ENCODE peak calls at places on chromosomes 13 and 19, in ten cellular contexts. One of them, this sample, is unnamed.

GRCh38 chr19:34664870-34665269 is 12.1 kb downstream of the SCGB2B2 start:
- DNase-seq in CD4-positive, alpha-beta T cell: no peak
- DNase-seq in NCI-H1092: no peak
- DNase-seq in stimulated activated CD8-positive, alpha-beta memory T cell treated with anti-CD3 and anti-CD28 coated beads, Interleukin-4, amount 100 ng/mL, for 4 hours: no peak
- DNase-seq in ascending aorta: no peak
- DNase-seq in activated T-cell treated with anti-CD3 and anti-CD28 coated beads for 1 hour: no peak
- DNase-seq in GM23248: no peak
- DNase-seq in HTR-8/SVneo: no peak
- DNase-seq in ELF-1: no peak
- DNase-seq in ecto neural progenitor cell: no peak
- DNase-seq in this sample: no peak

GRCh38 chr19:29084266-29084665 is 128.7 kb downstream of the UQCRFS1 start:
- DNase-seq in stimulated activated CD8-positive, alpha-beta memory T cell treated with anti-CD3 and anti-CD28 coated beads, Interleukin-4, amount 100 ng/mL, for 4 hours: no peak
- DNase-seq in ELF-1: peak; percentile 50
- DNase-seq in ecto neural progenitor cell: no peak
- DNase-seq in GM23248: peak; percentile 62
- DNase-seq in CD4-positive, alpha-beta T cell: no peak
- DNase-seq in ascending aorta: no peak
- DNase-seq in HTR-8/SVneo: peak; percentile 13
- DNase-seq in NCI-H1092: no peak
- DNase-seq in activated T-cell treated with anti-CD3 and anti-CD28 coated beads for 1 hour: no peak
- DNase-seq in this sample: no peak

GRCh38 chr13:114258589-114258988 is 22.8 kb upstream of the UPF3A start:
- DNase-seq in activated T-cell treated with anti-CD3 and anti-CD28 coated beads for 1 hour: no peak
- DNase-seq in GM23248: no peak
- DNase-seq in HTR-8/SVneo: no peak
- DNase-seq in NCI-H1092: peak; percentile 29
- DNase-seq in ELF-1: no peak
- DNase-seq in CD4-positive, alpha-beta T cell: no peak
- DNase-seq in ecto neural progenitor cell: no peak
- DNase-seq in ascending aorta: no peak
- DNase-seq in stimulated activated CD8-positive, alpha-beta memory T cell treated with anti-CD3 and anti-CD28 coated beads, Interleukin-4, amount 100 ng/mL, for 4 hours: no peak
- DNase-seq in this sample: no peak

GRCh38 chr13:94481966-94482365 is 2.5 kb upstream of the DCT start:
- DNase-seq in HTR-8/SVneo: no peak
- DNase-seq in stimulated activated CD8-positive, alpha-beta memory T cell treated with anti-CD3 and anti-CD28 coated beads, Interleukin-4, amount 100 ng/mL, for 4 hours: no peak
- DNase-seq in ELF-1: no peak
- DNase-seq in CD4-positive, alpha-beta T cell: no peak
- DNase-seq in activated T-cell treated with anti-CD3 and anti-CD28 coated beads for 1 hour: no peak
- DNase-seq in ecto neural progenitor cell: no peak
- DNase-seq in ascending aorta: no peak
- DNase-seq in GM23248: peak; percentile 90
- DNase-seq in NCI-H1092: no peak
- DNase-seq in this sample: no peak

GRCh38 chr19:1503089-1503924 is 9.5 kb downstream of the ADAMTSL5 start:
- DNase-seq in ecto neural progenitor cell: peak; percentile 81
- DNase-seq in HTR-8/SVneo: no peak
- DNase-seq in activated T-cell treated with anti-CD3 and anti-CD28 coated beads for 1 hour: peak; percentile 59
- DNase-seq in ELF-1: peak; percentile 74
- DNase-seq in stimulated activated CD8-positive, alpha-beta memory T cell treated with anti-CD3 and anti-CD28 coated beads, Interleukin-4, amount 100 ng/mL, for 4 hours: peak; percentile 33
- DNase-seq in CD4-positive, alpha-beta T cell: peak; percentile 54
- DNase-seq in NCI-H1092: no peak
- DNase-seq in ascending aorta: no peak
- DNase-seq in GM23248: peak; percentile 74
- DNase-seq in this sample: no peak

GRCh38 chr13:114313061-114313860 is 1.0 kb upstream of the CHAMP1 start:
- DNase-seq in NCI-H1092: no peak
- DNase-seq in activated T-cell treated with anti-CD3 and anti-CD28 coated beads for 1 hour: no peak
- DNase-seq in stimulated activated CD8-positive, alpha-beta memory T cell treated with anti-CD3 and anti-CD28 coated beads, Interleukin-4, amount 100 ng/mL, for 4 hours: no peak
- DNase-seq in CD4-positive, alpha-beta T cell: no peak
- DNase-seq in GM23248: peak; percentile 41
- DNase-seq in ELF-1: peak; percentile 8
- DNase-seq in HTR-8/SVneo: no peak
- DNase-seq in ecto neural progenitor cell: no peak
- DNase-seq in ascending aorta: no peak
- DNase-seq in this sample: no peak

GRCh38 chr19:5913739-5914357 is at the start of gene CAPS:
- DNase-seq in ecto neural progenitor cell: no peak
- DNase-seq in GM23248: peak; percentile 88
- DNase-seq in ELF-1: no peak
- DNase-seq in CD4-positive, alpha-beta T cell: no peak
- DNase-seq in stimulated activated CD8-positive, alpha-beta memory T cell treated with anti-CD3 and anti-CD28 coated beads, Interleukin-4, amount 100 ng/mL, for 4 hours: no peak
- DNase-seq in ascending aorta: no peak
- DNase-seq in activated T-cell treated with anti-CD3 and anti-CD28 coated beads for 1 hour: no peak
- DNase-seq in NCI-H1092: no peak
- DNase-seq in HTR-8/SVneo: no peak
- DNase-seq in this sample: no peak

GRCh38 chr13:80862466-80862865 is 521.5 kb upstream of the SPRY2 start:
- DNase-seq in HTR-8/SVneo: no peak
- DNase-seq in ascending aorta: no peak
- DNase-seq in CD4-positive, alpha-beta T cell: no peak
- DNase-seq in GM23248: no peak
- DNase-seq in ecto neural progenitor cell: no peak
- DNase-seq in activated T-cell treated with anti-CD3 and anti-CD28 coated beads for 1 hour: no peak
- DNase-seq in ELF-1: no peak
- DNase-seq in stimulated activated CD8-positive, alpha-beta memory T cell treated with anti-CD3 and anti-CD28 coated beads, Interleukin-4, amount 100 ng/mL, for 4 hours: no peak
- DNase-seq in NCI-H1092: no peak
- DNase-seq in this sample: peak; percentile 35

GRCh38 chr19:2561895-2562294 is 86.0 kb downstream of the GADD45B start:
- DNase-seq in NCI-H1092: no peak
- DNase-seq in activated T-cell treated with anti-CD3 and anti-CD28 coated beads for 1 hour: peak; percentile 49
- DNase-seq in HTR-8/SVneo: no peak
- DNase-seq in ascending aorta: no peak
- DNase-seq in ELF-1: peak; percentile 50
- DNase-seq in CD4-positive, alpha-beta T cell: peak; percentile 59
- DNase-seq in ecto neural progenitor cell: no peak
- DNase-seq in stimulated activated CD8-positive, alpha-beta memory T cell treated with anti-CD3 and anti-CD28 coated beads, Interleukin-4, amount 100 ng/mL, for 4 hours: peak; percentile 37
- DNase-seq in GM23248: no peak
- DNase-seq in this sample: no peak

GRCh38 chr13:89701913-89702312 is 1645.6 kb upstream of the MIR17HG start:
- DNase-seq in ascending aorta: no peak
- DNase-seq in ELF-1: no peak
- DNase-seq in ecto neural progenitor cell: no peak
- DNase-seq in GM23248: no peak
- DNase-seq in NCI-H1092: no peak
- DNase-seq in stimulated activated CD8-positive, alpha-beta memory T cell treated with anti-CD3 and anti-CD28 coated beads, Interleukin-4, amount 100 ng/mL, for 4 hours: no peak
- DNase-seq in HTR-8/SVneo: no peak
- DNase-seq in activated T-cell treated with anti-CD3 and anti-CD28 coated beads for 1 hour: no peak
- DNase-seq in CD4-positive, alpha-beta T cell: no peak
- DNase-seq in this sample: no peak

GRCh38 chr13:66915596-66916185 is 314.4 kb downstream of the PCDH9 start:
- DNase-seq in ELF-1: no peak
- DNase-seq in CD4-positive, alpha-beta T cell: no peak
- DNase-seq in ecto neural progenitor cell: no peak
- DNase-seq in activated T-cell treated with anti-CD3 and anti-CD28 coated beads for 1 hour: no peak
- DNase-seq in GM23248: no peak
- DNase-seq in HTR-8/SVneo: no peak
- DNase-seq in stimulated activated CD8-positive, alpha-beta memory T cell treated with anti-CD3 and anti-CD28 coated beads, Interleukin-4, amount 100 ng/mL, for 4 hours: no peak
- DNase-seq in NCI-H1092: no peak
- DNase-seq in ascending aorta: no peak
- DNase-seq in this sample: no peak

GRCh38 chr13:110275931-110276552 is 30.9 kb downstream of the COL4A1 start:
- DNase-seq in ecto neural progenitor cell: no peak
- DNase-seq in ascending aorta: no peak
- DNase-seq in activated T-cell treated with anti-CD3 and anti-CD28 coated beads for 1 hour: no peak
- DNase-seq in GM23248: no peak
- DNase-seq in ELF-1: no peak
- DNase-seq in stimulated activated CD8-positive, alpha-beta memory T cell treated with anti-CD3 and anti-CD28 coated beads, Interleukin-4, amount 100 ng/mL, for 4 hours: no peak
- DNase-seq in NCI-H1092: no peak
- DNase-seq in HTR-8/SVneo: no peak
- DNase-seq in CD4-positive, alpha-beta T cell: no peak
- DNase-seq in this sample: no peak

GRCh38 chr13:21673592-21674270 is 2.9 kb downstream of the FGF9 start:
- DNase-seq in NCI-H1092: peak; percentile 56
- DNase-seq in ascending aorta: no peak
- DNase-seq in CD4-positive, alpha-beta T cell: no peak
- DNase-seq in ecto neural progenitor cell: peak; percentile 80
- DNase-seq in GM23248: peak; percentile 63
- DNase-seq in HTR-8/SVneo: no peak
- DNase-seq in ELF-1: peak; percentile 48
- DNase-seq in stimulated activated CD8-positive, alpha-beta memory T cell treated with anti-CD3 and anti-CD28 coated beads, Interleukin-4, amount 100 ng/mL, for 4 hours: no peak
- DNase-seq in activated T-cell treated with anti-CD3 and anti-CD28 coated beads for 1 hour: peak; percentile 21
- DNase-seq in this sample: no peak

GRCh38 chr13:31159306-31159705 is 2.4 kb downstream of the HSPH1 start:
- DNase-seq in ascending aorta: no peak
- DNase-seq in HTR-8/SVneo: no peak
- DNase-seq in ecto neural progenitor cell: no peak
- DNase-seq in CD4-positive, alpha-beta T cell: no peak
- DNase-seq in GM23248: peak; percentile 25
- DNase-seq in NCI-H1092: no peak
- DNase-seq in stimulated activated CD8-positive, alpha-beta memory T cell treated with anti-CD3 and anti-CD28 coated beads, Interleukin-4, amount 100 ng/mL, for 4 hours: no peak
- DNase-seq in activated T-cell treated with anti-CD3 and anti-CD28 coated beads for 1 hour: no peak
- DNase-seq in ELF-1: no peak
- DNase-seq in this sample: no peak